ENCODE peak calls at places on chromosomes 12 and 14, in eight cellular contexts. One of them, this sample, is unnamed.

GRCh38 chr12:8970432-8970831 is 18.9 kb upstream of the KLRG1 start:
- DNase-seq in body of pancreas: no peak
- DNase-seq in transverse colon: no peak
- DNase-seq in A549: peak; percentile 6
- DNase-seq in breast epithelium: no peak
- DNase-seq in HCT116: no peak
- DNase-seq in uterus: no peak
- DNase-seq in IMR-90: no peak
- DNase-seq in this sample: no peak

GRCh38 chr14:68756734-68757133 is 36.1 kb downstream of the ZFP36L1 start:
- DNase-seq in transverse colon: no peak
- DNase-seq in IMR-90: no peak
- DNase-seq in body of pancreas: no peak
- DNase-seq in uterus: no peak
- DNase-seq in A549: no peak
- DNase-seq in breast epithelium: no peak
- DNase-seq in HCT116: no peak
- DNase-seq in this sample: no peak

GRCh38 chr14:71248204-71248603 is 340.9 kb downstream of the PCNX1 start:
- DNase-seq in HCT116: no peak
- DNase-seq in breast epithelium: no peak
- DNase-seq in uterus: no peak
- DNase-seq in body of pancreas: no peak
- DNase-seq in A549: no peak
- DNase-seq in transverse colon: no peak
- DNase-seq in IMR-90: peak; percentile 65
- DNase-seq in this sample: no peak

GRCh38 chr12:123105427-123105826 is 45.5 kb downstream of the PITPNM2 start:
- DNase-seq in IMR-90: no peak
- DNase-seq in uterus: no peak
- DNase-seq in breast epithelium: no peak
- DNase-seq in body of pancreas: no peak
- DNase-seq in transverse colon: no peak
- DNase-seq in A549: no peak
- DNase-seq in HCT116: no peak
- DNase-seq in this sample: no peak

GRCh38 chr14:89771251-89771650 is 183.3 kb downstream of the EFCAB11 start:
- DNase-seq in uterus: no peak
- DNase-seq in IMR-90: peak; percentile 87
- DNase-seq in breast epithelium: no peak
- DNase-seq in HCT116: no peak
- DNase-seq in transverse colon: no peak
- DNase-seq in A549: no peak
- DNase-seq in body of pancreas: no peak
- DNase-seq in this sample: no peak

GRCh38 chr14:95156765-95157194 is 549 bp downstream of the DICER1 start:
- DNase-seq in HCT116: no peak
- DNase-seq in breast epithelium: peak; percentile 40
- DNase-seq in transverse colon: peak; percentile 36
- DNase-seq in IMR-90: peak; percentile 19
- DNase-seq in uterus: peak; percentile 24
- DNase-seq in body of pancreas: peak; percentile 55
- DNase-seq in A549: peak; percentile 35
- DNase-seq in this sample: peak; percentile 66

GRCh38 chr12:52523825-52524224 is 3.6 kb upstream of the KRT5 start:
- DNase-seq in A549: no peak
- DNase-seq in transverse colon: no peak
- DNase-seq in uterus: no peak
- DNase-seq in HCT116: no peak
- DNase-seq in breast epithelium: peak; percentile 64
- DNase-seq in body of pancreas: no peak
- DNase-seq in IMR-90: no peak
- DNase-seq in this sample: no peak

GRCh38 chr14:70809238-70810214 is at the start of gene MAP3K9:
- DNase-seq in uterus: peak; percentile 74
- DNase-seq in IMR-90: peak; percentile 26
- DNase-seq in A549: peak; percentile 97
- DNase-seq in HCT116: peak; percentile 96
- DNase-seq in body of pancreas: peak; percentile 98
- DNase-seq in transverse colon: peak; percentile 97
- DNase-seq in breast epithelium: peak; percentile 97
- DNase-seq in this sample: peak; percentile 99

GRCh38 chr14:104386281-104386841 is 193.2 kb upstream of the C14orf180 start:
- DNase-seq in A549: no peak
- DNase-seq in uterus: no peak
- DNase-seq in body of pancreas: peak; percentile 4
- DNase-seq in IMR-90: no peak
- DNase-seq in breast epithelium: no peak
- DNase-seq in HCT116: no peak
- DNase-seq in transverse colon: peak; percentile 2
- DNase-seq in this sample: no peak

GRCh38 chr12:8780389-8780788 is 42.0 kb upstream of the A2ML1 start:
- DNase-seq in A549: peak; percentile 58
- DNase-seq in body of pancreas: no peak
- DNase-seq in transverse colon: no peak
- DNase-seq in IMR-90: peak; percentile 44
- DNase-seq in breast epithelium: no peak
- DNase-seq in HCT116: peak; percentile 18
- DNase-seq in uterus: no peak
- DNase-seq in this sample: no peak

GRCh38 chr12:96892104-96892503 is 15.0 kb upstream of the NEDD1 start:
- DNase-seq in A549: no peak
- DNase-seq in uterus: peak; percentile 62
- DNase-seq in transverse colon: no peak
- DNase-seq in HCT116: no peak
- DNase-seq in body of pancreas: no peak
- DNase-seq in breast epithelium: no peak
- DNase-seq in IMR-90: no peak
- DNase-seq in this sample: no peak

GRCh38 chr12:113852273-113852672 is 113.9 kb downstream of the RBM19 start:
- DNase-seq in HCT116: no peak
- DNase-seq in IMR-90: no peak
- DNase-seq in body of pancreas: no peak
- DNase-seq in A549: no peak
- DNase-seq in uterus: no peak
- DNase-seq in breast epithelium: no peak
- DNase-seq in transverse colon: no peak
- DNase-seq in this sample: no peak

GRCh38 chr14:91038439-91038838 is 22.0 kb downstream of the RPS6KA5 start:
- DNase-seq in IMR-90: no peak
- DNase-seq in body of pancreas: no peak
- DNase-seq in HCT116: no peak
- DNase-seq in A549: no peak
- DNase-seq in transverse colon: no peak
- DNase-seq in breast epithelium: peak; percentile 35
- DNase-seq in uterus: peak; percentile 33
- DNase-seq in this sample: no peak

DNA sequence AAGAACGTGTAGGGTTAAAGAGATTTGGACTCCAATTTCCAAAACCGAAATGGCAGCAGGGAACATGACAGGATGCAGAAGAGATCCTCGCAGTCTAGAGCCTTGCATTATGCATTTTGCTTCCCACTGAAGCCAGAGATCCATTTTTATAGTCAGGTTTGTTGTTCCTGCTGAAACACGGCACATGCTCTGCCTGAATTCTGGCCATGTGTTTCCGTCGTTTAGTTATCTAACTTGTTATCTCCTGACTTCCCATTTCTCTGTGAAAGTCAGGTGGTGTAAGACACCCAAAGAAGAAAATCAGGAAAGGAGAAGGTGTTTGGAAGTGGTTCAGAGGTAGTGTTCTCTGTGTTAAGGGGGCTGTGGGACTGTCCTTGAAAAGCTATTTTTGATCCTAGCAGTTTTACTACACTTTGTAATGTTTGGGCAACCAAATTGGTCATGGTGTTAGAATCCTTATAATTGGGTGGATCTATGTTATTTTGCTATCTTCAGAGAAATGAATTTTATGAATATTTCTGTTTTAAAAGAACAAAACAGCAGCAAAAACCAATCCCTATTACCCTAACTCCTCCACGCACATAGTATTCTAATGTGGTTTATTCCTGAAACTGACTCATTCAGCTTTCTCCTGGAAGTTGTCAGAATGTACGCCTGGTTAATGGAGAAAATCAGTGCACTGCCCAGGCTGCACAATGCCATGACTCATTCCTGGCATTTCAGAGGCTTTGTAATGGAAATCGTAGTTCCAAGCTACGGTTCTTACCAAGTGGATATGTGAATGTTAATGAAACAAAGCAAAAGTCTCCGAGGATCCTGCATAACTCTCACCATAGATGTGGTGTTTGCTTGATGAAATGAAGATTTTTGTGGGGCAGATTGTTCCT is 110.1 kb downstream of the SAMD4A start:
- DNase-seq in body of pancreas: no peak
- DNase-seq in HCT116: peak; percentile 75
- DNase-seq in transverse colon: no peak
- DNase-seq in breast epithelium: no peak
- DNase-seq in uterus: peak; percentile 72
- DNase-seq in IMR-90: peak; percentile 96
- DNase-seq in A549: peak; percentile 64
- DNase-seq in this sample: no peak
- TF ChIP-seq POLR2A in body of pancreas: no peak
- TF ChIP-seq POLR2A in HCT116: no peak
- TF ChIP-seq POLR2A in transverse colon: no peak
- TF ChIP-seq POLR2A in breast epithelium: no peak
- TF ChIP-seq POLR2A in uterus: no peak
- TF ChIP-seq POLR2A in IMR-90: no peak
- TF ChIP-seq POLR2A in A549: no peak
- TF ChIP-seq POLR2A in this sample: no peak

GRCh38 chr14:94128216-94128839 is 1.1 kb downstream of the IFI27L2 start:
- DNase-seq in uterus: no peak
- DNase-seq in breast epithelium: no peak
- DNase-seq in HCT116: no peak
- DNase-seq in body of pancreas: no peak
- DNase-seq in A549: no peak
- DNase-seq in IMR-90: no peak
- DNase-seq in transverse colon: no peak
- DNase-seq in this sample: no peak

GRCh38 chr14:94127330-94127729 is 2.1 kb downstream of the IFI27L2 start:
- DNase-seq in body of pancreas: no peak
- DNase-seq in uterus: no peak
- DNase-seq in A549: no peak
- DNase-seq in IMR-90: no peak
- DNase-seq in HCT116: no peak
- DNase-seq in breast epithelium: peak; percentile 10
- DNase-seq in transverse colon: no peak
- DNase-seq in this sample: no peak

GRCh38 chr14:94126800-94127199 is 2.6 kb downstream of the IFI27L2 start:
- DNase-seq in breast epithelium: no peak
- DNase-seq in body of pancreas: no peak
- DNase-seq in HCT116: no peak
- DNase-seq in uterus: no peak
- DNase-seq in IMR-90: no peak
- DNase-seq in transverse colon: no peak
- DNase-seq in A549: no peak
- DNase-seq in this sample: no peak

GRCh38 chr14:94129758-94130414 is 482 bp upstream of the IFI27L2 start:
- DNase-seq in IMR-90: peak; percentile 34
- DNase-seq in uterus: peak; percentile 67
- DNase-seq in body of pancreas: no peak
- DNase-seq in transverse colon: no peak
- DNase-seq in breast epithelium: no peak
- DNase-seq in A549: peak; percentile 52
- DNase-seq in HCT116: peak; percentile 56
- DNase-seq in this sample: peak; percentile 41

DNA sequence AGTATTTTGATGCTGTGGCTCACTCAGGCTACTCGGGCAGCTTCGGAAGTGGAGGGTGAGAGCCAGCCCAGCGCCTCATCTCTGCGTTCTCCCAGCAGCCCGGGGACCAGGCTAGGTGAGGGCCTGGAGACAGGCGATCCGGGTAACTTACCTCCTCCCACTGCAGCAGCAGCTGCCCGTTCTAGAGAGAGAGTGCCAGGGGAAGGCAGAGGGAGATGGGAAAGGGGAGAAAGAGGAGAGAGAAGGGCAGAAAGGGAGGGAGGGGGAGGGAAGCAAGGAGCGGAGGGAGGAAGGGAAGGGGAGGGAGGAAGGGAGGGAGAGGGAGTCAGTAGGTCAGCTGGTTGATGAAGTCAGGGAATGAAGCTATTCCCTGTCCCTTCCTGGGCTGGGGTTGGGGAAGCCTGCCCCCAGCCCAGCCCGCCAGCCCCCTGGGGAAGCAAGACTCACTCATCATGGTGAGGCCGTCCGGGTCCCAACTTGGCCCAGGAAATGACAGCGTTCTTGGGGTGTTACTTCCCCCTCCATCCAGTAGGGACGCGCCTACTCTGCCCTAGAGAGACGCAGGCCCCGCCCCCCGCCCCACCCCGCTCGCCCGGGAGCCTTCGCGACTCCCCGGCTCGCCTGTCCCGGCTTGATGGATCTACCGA is at the start of gene IFI27L2:
- DNase-seq in IMR-90: peak; percentile 73
- DNase-seq in A549: peak; percentile 79
- DNase-seq in uterus: peak; percentile 79
- DNase-seq in HCT116: peak; percentile 59
- DNase-seq in transverse colon: peak; percentile 74
- DNase-seq in body of pancreas: peak; percentile 54
- DNase-seq in breast epithelium: peak; percentile 53
- DNase-seq in this sample: peak; percentile 69
- TF ChIP-seq POLR2A in IMR-90: no peak
- TF ChIP-seq POLR2A in A549: peak; percentile 42
- TF ChIP-seq POLR2A in uterus: peak; percentile 38
- TF ChIP-seq POLR2A in HCT116: no peak
- TF ChIP-seq POLR2A in transverse colon: peak; percentile 23
- TF ChIP-seq POLR2A in body of pancreas: peak; percentile 30
- TF ChIP-seq POLR2A in breast epithelium: no peak
- TF ChIP-seq POLR2A in this sample: no peak

DNA sequence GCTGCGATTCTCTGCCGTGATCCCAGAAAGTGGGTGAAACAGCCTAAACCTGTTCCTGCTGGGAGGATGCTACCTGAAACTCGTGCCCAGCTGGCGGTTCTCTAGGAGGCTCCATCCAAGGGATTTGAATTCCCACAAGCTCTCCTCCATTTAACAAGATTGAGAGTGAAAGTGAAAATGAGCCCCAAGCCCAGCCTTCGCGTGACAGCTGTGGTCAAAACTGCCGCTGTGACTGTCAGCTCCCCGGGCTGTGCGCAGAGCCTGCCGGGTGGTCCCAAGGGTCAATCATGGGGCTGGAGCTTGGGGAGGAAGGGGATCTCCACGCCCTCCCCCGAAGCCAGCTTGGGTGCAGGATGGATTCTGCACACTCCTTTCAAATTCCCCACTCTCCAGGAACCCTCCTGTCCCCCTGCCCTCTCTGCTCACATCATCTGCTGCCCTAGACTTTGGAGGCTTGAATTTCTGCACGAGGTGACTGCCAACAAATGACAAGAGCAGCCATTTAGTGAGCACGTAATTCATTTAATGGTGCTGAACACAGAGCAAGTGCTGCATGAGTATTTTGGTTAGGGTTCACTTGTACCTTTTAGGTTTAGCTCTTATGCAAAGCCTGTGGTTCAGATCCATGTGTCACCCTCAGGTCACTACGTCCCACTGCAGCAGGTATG is 5.3 kb downstream of the ASB2 start:
- DNase-seq in IMR-90: peak; percentile 18
- DNase-seq in uterus: no peak
- DNase-seq in breast epithelium: peak; percentile 23
- DNase-seq in A549: no peak
- DNase-seq in transverse colon: peak; percentile 61
- DNase-seq in body of pancreas: no peak
- DNase-seq in HCT116: no peak
- DNase-seq in this sample: no peak
- TF ChIP-seq POLR2A in IMR-90: no peak
- TF ChIP-seq POLR2A in uterus: no peak
- TF ChIP-seq POLR2A in breast epithelium: no peak
- TF ChIP-seq POLR2A in A549: no peak
- TF ChIP-seq POLR2A in transverse colon: no peak
- TF ChIP-seq POLR2A in body of pancreas: no peak
- TF ChIP-seq POLR2A in HCT116: no peak
- TF ChIP-seq POLR2A in this sample: no peak

GRCh38 chr12:109097435-109098141 is at the start of gene UNG:
- DNase-seq in HCT116: peak; percentile 87
- DNase-seq in A549: peak; percentile 97
- DNase-seq in uterus: peak; percentile 97
- DNase-seq in transverse colon: peak; percentile 98
- DNase-seq in IMR-90: peak; percentile 91
- DNase-seq in body of pancreas: peak; percentile 98
- DNase-seq in breast epithelium: peak; percentile 97
- DNase-seq in this sample: peak; percentile 98
- TF ChIP-seq POLR2A in HCT116: no peak
- TF ChIP-seq POLR2A in A549: peak; percentile 54
- TF ChIP-seq POLR2A in uterus: no peak
- TF ChIP-seq POLR2A in transverse colon: no peak
- TF ChIP-seq POLR2A in IMR-90: no peak
- TF ChIP-seq POLR2A in body of pancreas: no peak
- TF ChIP-seq POLR2A in breast epithelium: no peak
- TF ChIP-seq POLR2A in this sample: no peak

This sample was measured in thyroid gland.